ENCODE peak calls at places on chromosomes 3 and 15, in eight cellular contexts. B is aorta; Y is iris pigment epithelial cell; I is CD8-positive, alpha-beta T cell; H is stimulated activated naive CD8-positive, alpha-beta T cell treated with anti-CD3 and anti-CD28 coated beads, Interleukin-15, amount 100 ng/mL, for 72 hours; L is activated CD8-positive, alpha-beta memory T cell treated with anti-CD3 and anti-CD28 coated beads for 48 hours; W is AG09309; Z is NB4. C is an unnamed sample.

GRCh38 chr3:124920718-124921117 is 13.8 kb downstream of the MUC13 start:
- DNase-seq in B (no peak), Y (no peak), I (no peak), H (no peak), L (no peak), W (no peak), Z (no peak), C (no peak)

GRCh38 chr3:185534511-185534910 is 17.9 kb downstream of the LIPH start:
- DNase-seq in B (no peak), Y (peak; percentile 67), I (no peak), H (no peak), L (no peak), W (no peak), Z (no peak), C (no peak)

GRCh38 chr3:184611606-184612304 is 50.2 kb downstream of the EPHB3 start:
- DNase-seq in B (no peak), Y (peak; percentile 17), I (no peak), H (no peak), L (no peak), W (no peak), Z (no peak), C (no peak)

GRCh38 chr15:29670945-29671307 is 151.3 kb downstream of the TJP1 start:
- DNase-seq in B (no peak), Y (peak; percentile 79), I (no peak), H (no peak), L (no peak), W (peak; percentile 57), Z (no peak), C (peak; percentile 97)

GRCh38 chr15:92409521-92409920 is 15.8 kb downstream of the ST8SIA2 start:
- DNase-seq in B (no peak), Y (no peak), I (no peak), H (no peak), L (no peak), W (no peak), Z (no peak), C (no peak)

GRCh38 chr15:65832549-65833364 is 36.5 kb upstream of the RAB11A start:
- DNase-seq in B (peak; percentile 89), Y (peak; percentile 95), I (peak; percentile 12), H (peak; percentile 30), L (peak; percentile 32), W (peak; percentile 67), Z (peak; percentile 37), C (peak; percentile 56)

GRCh38 chr3:63519426-63519825 is 133.0 kb upstream of the SNTN start:
- DNase-seq in B (no peak), Y (peak; percentile 31), I (no peak), H (no peak), L (no peak), W (no peak), Z (no peak), C (no peak)

GRCh38 chr3:141394560-141394959 is 26.3 kb downstream of the ZBTB38 start:
- DNase-seq in B (no peak), Y (no peak), I (no peak), H (no peak), L (no peak), W (no peak), Z (no peak), C (no peak)

GRCh38 chr15:74653426-74654082 is 37.9 kb downstream of the CLK3 start:
- DNase-seq in B (no peak), Y (peak; percentile 72), I (no peak), H (no peak), L (no peak), W (peak; percentile 41), Z (no peak), C (peak; percentile 51)

C was measured in retinal pigment epithelial cell.